ENCODE peak calls at places on chromosomes 3 and 15, in four cellular contexts. R, X, V and D are unnamed samples.

GRCh38 chr15:67807836-67808235 is 17.5 kb upstream of the SKOR1 start:
- DNase-seq in R (no peak), X (no peak), V (no peak), D (no peak)

GRCh38 chr3:82390868-82391267 is 629.4 kb upstream of the GBE1 start:
- DNase-seq in R (no peak), X (no peak), V (no peak), D (no peak)

GRCh38 chr3:179068779-179069530 is 2.7 kb downstream of the ZMAT3 start:
- DNase-seq in R (no peak), X (peak; percentile 56), V (peak; percentile 37), D (peak; percentile 47)

GRCh38 chr15:86362556-86362955 is 282.9 kb downstream of the AGBL1 start:
- DNase-seq in R (no peak), X (no peak), V (no peak), D (peak; percentile 86)

GRCh38 chr3:150238995-150239612 is 169.0 kb upstream of the TSC22D2 start:
- DNase-seq in R (no peak), X (no peak), V (no peak), D (peak; percentile 60)

GRCh38 chr3:196632033-196632751 is 7.3 kb upstream of the NRROS start:
- DNase-seq in R (peak; percentile 83), X (peak; percentile 89), V (peak; percentile 76), D (peak; percentile 78)

GRCh38 chr3:190718097-190718496 is 144.4 kb downstream of the GMNC start:
- DNase-seq in R (no peak), X (no peak), V (no peak), D (peak; percentile 16)

GRCh38 chr3:195103623-195104022 is 167.3 kb downstream of the XXYLT1 start:
- DNase-seq in R (no peak), X (no peak), V (peak; percentile 42), D (no peak)

GRCh38 chr15:47717036-47717611 is at the start of gene SEMA6D:
- DNase-seq in R (peak; percentile 81), X (peak; percentile 93), V (peak; percentile 71), D (peak; percentile 73)
- TF ChIP-seq CTCF in R (peak; percentile 62), X (peak; percentile 33), V (no peak), D (peak; percentile 40)

DNA sequence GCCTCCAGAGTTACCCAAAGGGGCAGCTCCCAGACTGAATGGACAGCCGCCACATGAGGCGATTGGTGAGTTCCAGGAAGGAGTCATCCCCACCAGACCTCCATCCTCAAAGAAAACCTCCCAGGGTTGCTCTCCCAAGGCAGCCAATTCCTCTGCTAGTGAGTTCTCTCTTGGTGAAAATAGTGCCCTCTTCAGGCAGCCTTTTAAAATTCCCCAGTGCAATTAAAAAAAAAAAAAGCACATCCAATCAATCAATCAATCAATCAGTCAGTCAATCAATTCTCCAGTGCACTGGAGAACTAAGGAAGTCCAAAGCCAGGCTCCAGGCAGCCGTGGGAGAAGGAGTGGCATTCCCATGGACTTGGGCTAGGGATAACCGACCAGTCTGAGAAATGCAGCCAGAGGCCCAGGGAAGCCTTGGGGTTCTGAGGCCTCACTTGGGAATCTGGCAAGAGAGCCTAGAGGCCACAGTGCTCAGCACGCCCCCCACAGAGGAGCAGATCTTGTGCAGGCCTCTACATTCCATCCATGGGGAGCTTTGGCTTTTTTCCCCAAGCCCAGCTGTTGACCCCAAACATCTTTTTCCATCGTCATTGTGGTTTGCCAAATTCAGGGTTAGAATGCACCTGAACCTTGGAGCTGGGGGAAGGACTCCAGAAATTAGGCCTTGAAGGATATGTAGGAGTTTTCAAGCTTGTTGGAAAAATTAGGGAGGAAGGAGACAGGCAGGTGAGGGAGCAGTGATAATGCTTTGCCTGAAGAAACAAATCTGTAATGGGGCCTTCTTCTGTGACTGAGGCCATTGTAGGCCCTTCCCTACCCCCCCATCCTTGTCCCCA is 4.8 kb downstream of the PAQR5 start:
- DNase-seq in R (no peak), X (no peak), V (peak; percentile 60), D (peak; percentile 40)
- TF ChIP-seq CTCF in R (peak; percentile 33), X (no peak), V (peak; percentile 7), D (peak; percentile 21)

GRCh38 chr3:42610978-42611377 is 10.5 kb downstream of the NKTR start:
- DNase-seq in R (no peak), X (no peak), V (no peak), D (no peak)

GRCh38 chr3:42608586-42608985 is 8.1 kb downstream of the NKTR start:
- DNase-seq in R (no peak), X (no peak), V (peak; percentile 47), D (no peak)

GRCh38 chr3:42612928-42613327 is 12.4 kb downstream of the NKTR start:
- DNase-seq in R (no peak), X (no peak), V (no peak), D (no peak)

GRCh38 chr3:42612147-42612680 is 11.7 kb downstream of the NKTR start:
- DNase-seq in R (no peak), X (no peak), V (no peak), D (no peak)

GRCh38 chr3:42613462-42613861 is 13.0 kb downstream of the NKTR start:
- DNase-seq in R (no peak), X (no peak), V (no peak), D (peak; percentile 32)
- TF ChIP-seq CTCF in R (peak; percentile 57), X (peak; percentile 83), V (peak; percentile 40), D (peak; percentile 34)

DNA sequence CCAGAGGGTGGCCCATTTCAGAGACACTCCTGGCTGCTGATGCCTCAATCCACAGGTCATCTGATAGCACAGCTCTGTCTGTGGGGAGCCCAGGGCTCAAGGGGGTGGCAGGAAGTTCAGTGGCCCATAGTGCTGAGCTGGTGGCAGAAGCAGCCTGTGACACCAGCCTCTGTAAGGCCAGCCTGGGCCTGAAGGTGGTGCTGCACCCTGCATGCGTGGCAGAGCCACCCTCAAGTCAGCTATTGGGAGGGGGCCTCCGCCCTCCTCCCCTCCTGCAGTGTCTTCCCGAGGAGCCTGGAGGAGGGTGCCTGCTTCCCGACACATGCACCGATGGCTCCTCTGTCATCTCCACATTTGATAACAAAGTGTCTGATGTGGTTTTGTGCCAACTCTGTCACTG is 3.0 kb downstream of the PLA1A start:
- DNase-seq in R (no peak), X (peak; percentile 39), V (no peak), D (peak; percentile 6)
- TF ChIP-seq CTCF in R (peak; percentile 44), X (no peak), V (peak; percentile 34), D (no peak)

DNA sequence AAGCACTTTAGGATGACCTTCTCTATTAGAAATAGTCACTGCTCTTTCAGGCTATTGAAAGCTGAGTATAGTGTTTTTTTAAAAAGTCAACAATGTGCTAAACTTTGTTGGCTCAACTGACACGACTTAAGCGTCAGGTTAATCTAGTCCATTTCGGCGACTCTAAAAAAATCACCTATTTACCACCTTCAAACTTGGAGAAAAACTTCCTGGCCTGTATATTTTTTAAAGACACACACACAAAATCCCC is 517.8 kb downstream of the FOXP1 start:
- DNase-seq in R (no peak), X (no peak), V (no peak), D (no peak)
- TF ChIP-seq CTCF in R (no peak), X (no peak), V (no peak), D (no peak)

DNA sequence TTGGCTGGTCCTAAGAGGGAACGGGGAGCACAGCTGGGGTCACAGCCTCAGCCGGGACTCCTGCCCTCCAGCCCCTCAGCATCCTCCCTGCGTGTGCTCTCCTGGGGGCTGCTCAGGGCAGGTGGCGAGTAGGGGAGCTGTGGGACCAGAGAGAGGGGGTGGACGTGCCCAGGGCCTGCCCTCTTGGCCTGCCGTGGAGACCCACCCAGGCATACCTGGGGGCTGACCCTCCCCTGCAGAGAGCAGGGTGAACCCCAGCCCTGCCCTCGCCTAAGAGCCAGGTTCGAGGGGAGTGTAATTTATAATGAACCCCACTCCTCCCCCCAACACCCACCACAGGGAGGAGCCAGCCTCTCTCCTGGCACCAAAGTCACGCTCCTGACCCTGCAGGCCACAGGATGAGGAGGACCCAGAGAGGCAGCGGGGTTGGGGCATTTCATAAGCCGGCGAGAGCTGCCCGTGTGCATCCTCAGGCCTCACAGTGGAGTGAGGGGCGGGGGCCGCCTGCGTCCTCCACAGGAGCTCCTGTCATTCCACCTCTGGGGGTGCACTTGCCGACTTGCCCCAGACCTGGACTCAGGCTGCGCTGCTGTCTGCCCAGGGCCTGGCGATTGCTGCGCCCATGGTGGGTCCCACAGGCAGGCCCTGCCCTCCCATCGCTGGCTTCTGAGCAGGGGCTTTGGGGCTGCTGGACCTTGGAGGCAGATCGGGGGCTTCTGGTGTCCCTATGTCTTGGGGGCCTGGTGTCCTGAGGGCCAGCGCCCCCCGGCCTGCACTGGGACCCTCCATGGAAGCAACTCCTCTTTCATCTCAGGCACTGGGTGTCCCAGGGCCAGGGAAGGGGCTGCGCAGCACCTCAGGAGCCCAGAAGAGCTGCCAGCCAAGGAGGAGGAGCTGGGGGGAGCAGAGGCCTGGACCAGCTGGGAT is 184.2 kb downstream of the GOLGA6L6 start:
- DNase-seq in R (no peak), X (no peak), V (no peak), D (no peak)
- TF ChIP-seq CTCF in R (no peak), X (no peak), V (no peak), D (no peak)